ENCODE peak calls at places on chromosomes 1 and 21, in seven cellular contexts. One of them, this sample, is unnamed.

GRCh38 chr1:11515403-11516300 is 36.7 kb downstream of the DISP3 start:
- DNase-seq in stimulated activated CD8-positive, alpha-beta memory T cell treated with anti-CD3 and anti-CD28 coated beads, Interleukin-2, amount 100 ng/mL, for 48 hours: no peak
- DNase-seq in iPS-NIHi11: peak
- DNase-seq in activated T-helper 1 cell treated with Interleukin-2 at 50 U/mL for 16 hours: no peak
- DNase-seq in NCI-H1105: no peak
- DNase-seq in renal cortical epithelial cell: no peak
- DNase-seq in activated CD4-positive, alpha-beta T cell treated with anti-CD3 and anti-CD28 coated beads, Interleukin-2, amount 50 U/mL, for 1 hour: no peak
- DNase-seq in this sample: no peak

GRCh38 chr1:119249283-119249682 is 108.8 kb upstream of the WARS2 start:
- DNase-seq in NCI-H1105: no peak
- DNase-seq in iPS-NIHi11: no peak
- DNase-seq in activated CD4-positive, alpha-beta T cell treated with anti-CD3 and anti-CD28 coated beads, Interleukin-2, amount 50 U/mL, for 1 hour: no peak
- DNase-seq in activated T-helper 1 cell treated with Interleukin-2 at 50 U/mL for 16 hours: no peak
- DNase-seq in stimulated activated CD8-positive, alpha-beta memory T cell treated with anti-CD3 and anti-CD28 coated beads, Interleukin-2, amount 100 ng/mL, for 48 hours: no peak
- DNase-seq in renal cortical epithelial cell: no peak
- DNase-seq in this sample: no peak

GRCh38 chr1:63545780-63546179 is 22.5 kb downstream of the EFCAB7 start:
- DNase-seq in NCI-H1105: no peak
- DNase-seq in activated T-helper 1 cell treated with Interleukin-2 at 50 U/mL for 16 hours: no peak
- DNase-seq in stimulated activated CD8-positive, alpha-beta memory T cell treated with anti-CD3 and anti-CD28 coated beads, Interleukin-2, amount 100 ng/mL, for 48 hours: no peak
- DNase-seq in activated CD4-positive, alpha-beta T cell treated with anti-CD3 and anti-CD28 coated beads, Interleukin-2, amount 50 U/mL, for 1 hour: no peak
- DNase-seq in renal cortical epithelial cell: peak
- DNase-seq in iPS-NIHi11: no peak
- DNase-seq in this sample: no peak

GRCh38 chr1:159088050-159088449 is 11.5 kb upstream of the AIM2 start:
- DNase-seq in activated T-helper 1 cell treated with Interleukin-2 at 50 U/mL for 16 hours: no peak
- DNase-seq in renal cortical epithelial cell: peak
- DNase-seq in iPS-NIHi11: no peak
- DNase-seq in stimulated activated CD8-positive, alpha-beta memory T cell treated with anti-CD3 and anti-CD28 coated beads, Interleukin-2, amount 100 ng/mL, for 48 hours: no peak
- DNase-seq in activated CD4-positive, alpha-beta T cell treated with anti-CD3 and anti-CD28 coated beads, Interleukin-2, amount 50 U/mL, for 1 hour: no peak
- DNase-seq in NCI-H1105: no peak
- DNase-seq in this sample: no peak

GRCh38 chr1:27548136-27548853 is 55.6 kb downstream of the AHDC1 start:
- DNase-seq in renal cortical epithelial cell: no peak
- DNase-seq in NCI-H1105: no peak
- DNase-seq in activated CD4-positive, alpha-beta T cell treated with anti-CD3 and anti-CD28 coated beads, Interleukin-2, amount 50 U/mL, for 1 hour: no peak
- DNase-seq in activated T-helper 1 cell treated with Interleukin-2 at 50 U/mL for 16 hours: no peak
- DNase-seq in stimulated activated CD8-positive, alpha-beta memory T cell treated with anti-CD3 and anti-CD28 coated beads, Interleukin-2, amount 100 ng/mL, for 48 hours: no peak
- DNase-seq in iPS-NIHi11: no peak
- DNase-seq in this sample: no peak

GRCh38 chr1:223473576-223474344 is 80.5 kb downstream of the CCDC185 start:
- DNase-seq in renal cortical epithelial cell: no peak
- DNase-seq in activated T-helper 1 cell treated with Interleukin-2 at 50 U/mL for 16 hours: no peak
- DNase-seq in activated CD4-positive, alpha-beta T cell treated with anti-CD3 and anti-CD28 coated beads, Interleukin-2, amount 50 U/mL, for 1 hour: no peak
- DNase-seq in iPS-NIHi11: no peak
- DNase-seq in NCI-H1105: no peak
- DNase-seq in stimulated activated CD8-positive, alpha-beta memory T cell treated with anti-CD3 and anti-CD28 coated beads, Interleukin-2, amount 100 ng/mL, for 48 hours: no peak
- DNase-seq in this sample: no peak

GRCh38 chr21:35940074-35940927 is 120.0 kb downstream of the SETD4 start:
- DNase-seq in stimulated activated CD8-positive, alpha-beta memory T cell treated with anti-CD3 and anti-CD28 coated beads, Interleukin-2, amount 100 ng/mL, for 48 hours: no peak
- DNase-seq in activated T-helper 1 cell treated with Interleukin-2 at 50 U/mL for 16 hours: no peak
- DNase-seq in iPS-NIHi11: peak
- DNase-seq in NCI-H1105: peak
- DNase-seq in activated CD4-positive, alpha-beta T cell treated with anti-CD3 and anti-CD28 coated beads, Interleukin-2, amount 50 U/mL, for 1 hour: no peak
- DNase-seq in renal cortical epithelial cell: peak
- DNase-seq in this sample: no peak

GRCh38 chr21:37647781-37648180 is 268.5 kb downstream of the KCNJ6 start:
- DNase-seq in stimulated activated CD8-positive, alpha-beta memory T cell treated with anti-CD3 and anti-CD28 coated beads, Interleukin-2, amount 100 ng/mL, for 48 hours: no peak
- DNase-seq in activated CD4-positive, alpha-beta T cell treated with anti-CD3 and anti-CD28 coated beads, Interleukin-2, amount 50 U/mL, for 1 hour: no peak
- DNase-seq in activated T-helper 1 cell treated with Interleukin-2 at 50 U/mL for 16 hours: no peak
- DNase-seq in NCI-H1105: no peak
- DNase-seq in renal cortical epithelial cell: peak
- DNase-seq in iPS-NIHi11: no peak
- DNase-seq in this sample: no peak

This sample was measured in activated effector memory CD4-positive, alpha-beta T cell treated with Interleukin-2 at 50 U/mL for 16 hours.